ENCODE peak calls at places on chromosomes 16 and 17, in four cellular contexts. One of them, this sample, is unnamed.

GRCh38 chr17:55407641-55408566 is 13.7 kb downstream of the MMD start:
- DNase-seq in K562: no peak
- DNase-seq in SHP77 treated with DMSO at 0.1 percent for 48 hours: no peak
- DNase-seq in SK-N-DZ: no peak
- DNase-seq in this sample: no peak

GRCh38 chr17:17728550-17729251 is 47.4 kb downstream of the RAI1 start:
- DNase-seq in K562: no peak
- DNase-seq in SHP77 treated with DMSO at 0.1 percent for 48 hours: no peak
- DNase-seq in SK-N-DZ: no peak
- DNase-seq in this sample: no peak

GRCh38 chr17:7883781-7884386 is 4.7 kb upstream of the CHD3 start:
- DNase-seq in SHP77 treated with DMSO at 0.1 percent for 48 hours: peak
- DNase-seq in K562: peak
- DNase-seq in SK-N-DZ: no peak
- DNase-seq in this sample: no peak

GRCh38 chr17:36534117-36534880 is at the start of gene MYO19:
- DNase-seq in SHP77 treated with DMSO at 0.1 percent for 48 hours: peak
- DNase-seq in K562: peak
- DNase-seq in SK-N-DZ: peak
- DNase-seq in this sample: peak

GRCh38 chr17:16466407-16466806 is 25.6 kb downstream of the LRRC75A start:
- DNase-seq in SK-N-DZ: no peak
- DNase-seq in SHP77 treated with DMSO at 0.1 percent for 48 hours: no peak
- DNase-seq in K562: no peak
- DNase-seq in this sample: no peak

GRCh38 chr16:9012848-9013507 is 49.3 kb upstream of the USP7 start:
- DNase-seq in SK-N-DZ: peak
- DNase-seq in K562: peak
- DNase-seq in SHP77 treated with DMSO at 0.1 percent for 48 hours: no peak
- DNase-seq in this sample: no peak

GRCh38 chr17:17414316-17414937 is 62.4 kb upstream of the MED9 start:
- DNase-seq in SHP77 treated with DMSO at 0.1 percent for 48 hours: no peak
- DNase-seq in SK-N-DZ: no peak
- DNase-seq in K562: no peak
- DNase-seq in this sample: no peak

GRCh38 chr16:56743840-56744239 is 13.9 kb downstream of the NUP93 start:
- DNase-seq in K562: peak
- DNase-seq in SHP77 treated with DMSO at 0.1 percent for 48 hours: no peak
- DNase-seq in SK-N-DZ: no peak
- DNase-seq in this sample: no peak

GRCh38 chr16:89847930-89848297 is 19.6 kb downstream of the SPIRE2 start:
- DNase-seq in SK-N-DZ: no peak
- DNase-seq in K562: no peak
- DNase-seq in SHP77 treated with DMSO at 0.1 percent for 48 hours: no peak
- DNase-seq in this sample: no peak

GRCh38 chr17:4331614-4332013 is 34.9 kb downstream of the UBE2G1 start:
- DNase-seq in SK-N-DZ: no peak
- DNase-seq in SHP77 treated with DMSO at 0.1 percent for 48 hours: no peak
- DNase-seq in K562: peak
- DNase-seq in this sample: no peak

GRCh38 chr17:14157822-14158221 is 78.8 kb downstream of the CDRT15 start:
- DNase-seq in SK-N-DZ: no peak
- DNase-seq in K562: no peak
- DNase-seq in SHP77 treated with DMSO at 0.1 percent for 48 hours: no peak
- DNase-seq in this sample: no peak

GRCh38 chr16:88298882-88299745 is 83.6 kb upstream of the ZNF469 start:
- DNase-seq in SK-N-DZ: no peak
- DNase-seq in SHP77 treated with DMSO at 0.1 percent for 48 hours: no peak
- DNase-seq in K562: no peak
- DNase-seq in this sample: no peak

GRCh38 chr16:2895813-2896212 is 12.8 kb downstream of the FLYWCH2 start:
- DNase-seq in SK-N-DZ: no peak
- DNase-seq in K562: no peak
- DNase-seq in SHP77 treated with DMSO at 0.1 percent for 48 hours: no peak
- DNase-seq in this sample: no peak

GRCh38 chr16:53619247-53619646 is 84.4 kb downstream of the RPGRIP1L start:
- DNase-seq in K562: no peak
- DNase-seq in SHP77 treated with DMSO at 0.1 percent for 48 hours: no peak
- DNase-seq in SK-N-DZ: no peak
- DNase-seq in this sample: no peak

GRCh38 chr17:15006421-15006820 is 258.7 kb downstream of the PMP22 start:
- DNase-seq in K562: no peak
- DNase-seq in SHP77 treated with DMSO at 0.1 percent for 48 hours: no peak
- DNase-seq in SK-N-DZ: no peak
- DNase-seq in this sample: no peak

GRCh38 chr16:71542377-71542776 is 16.2 kb downstream of the CHST4 start:
- DNase-seq in SK-N-DZ: peak
- DNase-seq in K562: peak
- DNase-seq in SHP77 treated with DMSO at 0.1 percent for 48 hours: peak
- DNase-seq in this sample: peak

GRCh38 chr17:82668024-82668630 is 19.9 kb upstream of the WDR45B start:
- DNase-seq in K562: no peak
- DNase-seq in SHP77 treated with DMSO at 0.1 percent for 48 hours: no peak
- DNase-seq in SK-N-DZ: no peak
- DNase-seq in this sample: no peak

GRCh38 chr17:67488161-67488560 is 111.1 kb downstream of the PITPNC1 start:
- DNase-seq in K562: no peak
- DNase-seq in SHP77 treated with DMSO at 0.1 percent for 48 hours: no peak
- DNase-seq in SK-N-DZ: peak
- DNase-seq in this sample: no peak

GRCh38 chr16:4933871-4934395 is 3.0 kb downstream of the PPL start:
- DNase-seq in SK-N-DZ: no peak
- DNase-seq in SHP77 treated with DMSO at 0.1 percent for 48 hours: no peak
- DNase-seq in K562: no peak
- DNase-seq in this sample: no peak

GRCh38 chr16:1331712-1332617 is 1.5 kb upstream of the BAIAP3 start:
- DNase-seq in SHP77 treated with DMSO at 0.1 percent for 48 hours: peak
- DNase-seq in SK-N-DZ: peak
- DNase-seq in K562: peak
- DNase-seq in this sample: no peak

GRCh38 chr16:57473906-57474305 is 11.4 kb downstream of the POLR2C start:
- DNase-seq in SHP77 treated with DMSO at 0.1 percent for 48 hours: no peak
- DNase-seq in SK-N-DZ: no peak
- DNase-seq in K562: no peak
- DNase-seq in this sample: no peak

GRCh38 chr17:48500435-48501426 is 30.1 kb downstream of the HOXB1 start:
- DNase-seq in K562: peak
- DNase-seq in SHP77 treated with DMSO at 0.1 percent for 48 hours: no peak
- DNase-seq in SK-N-DZ: no peak
- DNase-seq in this sample: peak

GRCh38 chr17:44002141-44002848 is 2.1 kb upstream of the NAGS start:
- DNase-seq in SK-N-DZ: no peak
- DNase-seq in K562: no peak
- DNase-seq in SHP77 treated with DMSO at 0.1 percent for 48 hours: no peak
- DNase-seq in this sample: no peak

GRCh38 chr16:17313085-17313611 is 157.6 kb downstream of the XYLT1 start:
- DNase-seq in SHP77 treated with DMSO at 0.1 percent for 48 hours: no peak
- DNase-seq in SK-N-DZ: no peak
- DNase-seq in K562: no peak
- DNase-seq in this sample: no peak

GRCh38 chr17:751269-752001 is 629 bp downstream of the GEMIN4 start:
- DNase-seq in SK-N-DZ: peak
- DNase-seq in SHP77 treated with DMSO at 0.1 percent for 48 hours: no peak
- DNase-seq in K562: peak
- DNase-seq in this sample: peak

GRCh38 chr17:63181856-63182255 is 215.8 kb downstream of the TANC2 start:
- DNase-seq in K562: no peak
- DNase-seq in SHP77 treated with DMSO at 0.1 percent for 48 hours: no peak
- DNase-seq in SK-N-DZ: no peak
- DNase-seq in this sample: no peak